ENCODE peak calls at places on chromosomes 1 and 21, in nine cellular contexts. R is NCI-H1105; X is frontal cortex; H is right cardiac atrium; J is T-helper 9 cell; P is T-helper 2 cell; B is stimulated activated CD8-positive, alpha-beta memory T cell treated with anti-CD3 and anti-CD28 coated beads, Interleukin-12 subunit alpha, Interleukin-12 subunit beta, amount 100 ng/mL, for 4 hours; F is NCI-H2107; S is lower lobe of right lung. Q is an unnamed sample.

GRCh38 chr1:172745014-172745413 is 86.1 kb downstream of the FASLG start:
- DNase-seq in R (peak), X (peak), H (no peak), J (no peak), P (no peak), B (no peak), F (no peak), S (no peak), Q (peak)

GRCh38 chr1:183080406-183080805 is 57.2 kb downstream of the LAMC1 start:
- DNase-seq in R (no peak), X (no peak), H (no peak), J (no peak), P (no peak), B (no peak), F (no peak), S (no peak), Q (no peak)

GRCh38 chr1:229155472-229155871 is 115.4 kb upstream of the RAB4A start:
- DNase-seq in R (no peak), X (no peak), H (peak), J (no peak), P (no peak), B (no peak), F (no peak), S (no peak), Q (no peak)

GRCh38 chr1:178091986-178092745 is 1.7 kb upstream of the RASAL2 start:
- DNase-seq in R (no peak), X (no peak), H (no peak), J (no peak), P (no peak), B (no peak), F (no peak), S (no peak), Q (no peak)

GRCh38 chr1:58402444-58402843 is 144.1 kb downstream of the OMA1 start:
- DNase-seq in R (no peak), X (no peak), H (no peak), J (no peak), P (no peak), B (no peak), F (no peak), S (no peak), Q (no peak)

GRCh38 chr1:228955691-228956090 is 220.4 kb downstream of the RHOU start:
- DNase-seq in R (no peak), X (no peak), H (no peak), J (no peak), P (no peak), B (no peak), F (no peak), S (no peak), Q (no peak)

GRCh38 chr1:6500446-6501406 is 9.3 kb upstream of the PLEKHG5 start:
- DNase-seq in R (no peak), X (no peak), H (peak), J (no peak), P (no peak), B (no peak), F (no peak), S (no peak), Q (no peak)

GRCh38 chr1:42765832-42766722 is 751 bp downstream of the P3H1 start:
- DNase-seq in R (peak), X (no peak), H (peak), J (no peak), P (peak), B (peak), F (no peak), S (no peak), Q (no peak)

GRCh38 chr1:6267686-6268281 is 6.9 kb upstream of the GPR153 start:
- DNase-seq in R (no peak), X (no peak), H (no peak), J (no peak), P (no peak), B (no peak), F (no peak), S (no peak), Q (no peak)

GRCh38 chr1:36768486-36769178 is 265.7 kb downstream of the GRIK3 start:
- DNase-seq in R (no peak), X (no peak), H (no peak), J (no peak), P (no peak), B (no peak), F (no peak), S (no peak), Q (no peak)

GRCh38 chr21:45082715-45083114 is 8.3 kb downstream of the ADARB1 start:
- DNase-seq in R (no peak), X (no peak), H (no peak), J (no peak), P (no peak), B (no peak), F (no peak), S (no peak), Q (no peak)

GRCh38 chr1:87200875-87201638 is 127.6 kb upstream of the LMO4 start:
- DNase-seq in R (peak), X (no peak), H (no peak), J (no peak), P (no peak), B (no peak), F (peak), S (no peak), Q (no peak)

GRCh38 chr1:108051625-108052382 is 86.8 kb upstream of the VAV3 start:
- DNase-seq in R (peak), X (no peak), H (no peak), J (no peak), P (no peak), B (no peak), F (no peak), S (no peak), Q (no peak)

GRCh38 chr1:158830074-158830677 is 975 bp upstream of the MNDA start:
- DNase-seq in R (no peak), X (no peak), H (no peak), J (no peak), P (no peak), B (no peak), F (no peak), S (no peak), Q (no peak)

GRCh38 chr1:20487236-20487590 is 1.2 kb upstream of the CAMK2N1 start:
- DNase-seq in R (no peak), X (no peak), H (no peak), J (no peak), P (no peak), B (no peak), F (no peak), S (no peak), Q (no peak)

GRCh38 chr1:238451006-238451405 is 560.3 kb upstream of the ZP4 start:
- DNase-seq in R (no peak), X (no peak), H (no peak), J (no peak), P (no peak), B (no peak), F (no peak), S (no peak), Q (no peak)

GRCh38 chr21:42097860-42098259 is 26.7 kb downstream of the UMODL1 start:
- DNase-seq in R (no peak), X (peak), H (no peak), J (no peak), P (no peak), B (no peak), F (no peak), S (no peak), Q (no peak)

GRCh38 chr1:7262611-7263010 is 477.4 kb downstream of the CAMTA1 start:
- DNase-seq in R (peak), X (no peak), H (no peak), J (no peak), P (no peak), B (no peak), F (no peak), S (no peak), Q (no peak)

GRCh38 chr1:67952071-67952470 is 98.4 kb downstream of the DIRAS3 start:
- DNase-seq in R (no peak), X (no peak), H (no peak), J (no peak), P (no peak), B (no peak), F (no peak), S (no peak), Q (no peak)

GRCh38 chr1:21335750-21336168 is 45.5 kb upstream of the ECE1 start:
- DNase-seq in R (peak), X (no peak), H (peak), J (no peak), P (no peak), B (no peak), F (peak), S (no peak), Q (no peak)

GRCh38 chr1:202571719-202572339 is 138.4 kb downstream of the SYT2 start:
- DNase-seq in R (no peak), X (no peak), H (no peak), J (no peak), P (no peak), B (no peak), F (peak), S (no peak), Q (no peak)

GRCh38 chr1:184387871-184388670 is 1.2 kb downstream of the C1orf21 start:
- DNase-seq in R (no peak), X (no peak), H (peak), J (no peak), P (no peak), B (no peak), F (no peak), S (peak), Q (no peak)

GRCh38 chr1:117648015-117648414 is 42.2 kb downstream of the TENT5C start:
- DNase-seq in R (no peak), X (no peak), H (no peak), J (no peak), P (no peak), B (no peak), F (no peak), S (no peak), Q (no peak)

GRCh38 chr1:192545781-192546521 is 29.6 kb upstream of the RGS1 start:
- DNase-seq in R (no peak), X (no peak), H (no peak), J (no peak), P (no peak), B (no peak), F (no peak), S (no peak), Q (no peak)

GRCh38 chr21:26756491-26757159 is 88.6 kb downstream of the ADAMTS1 start:
- DNase-seq in R (no peak), X (no peak), H (no peak), J (no peak), P (no peak), B (no peak), F (no peak), S (no peak), Q (no peak)

Q was measured in SK-N-MC.